ENCODE peak calls at places on chromosomes 11 and 22, in five cellular contexts. H is HFFc6; F is NCI-H187; S is DMS53; A is activated T-cell treated with anti-CD3 and anti-CD28 coated beads, Interleukin-2, amount 50 U/mL, for 24 hours. N is an unnamed sample.

GRCh38 chr22:43151251-43152000 is at the start of gene TSPO:
- DNase-seq in H (peak; percentile 34), F (no peak), S (peak; percentile 71), A (peak; percentile 79), N (peak; percentile 84)

GRCh38 chr22:47954107-47954506 is 1191.7 kb downstream of the TBC1D22A start:
- DNase-seq in H (no peak), F (no peak), S (no peak), A (no peak), N (no peak)

GRCh38 chr11:1508491-1508891 is 21.9 kb upstream of the MOB2 start:
- DNase-seq in H (no peak), F (no peak), S (no peak), A (no peak), N (no peak)

GRCh38 chr22:25682071-25682470 is 59.9 kb upstream of the MYO18B start:
- DNase-seq in H (no peak), F (no peak), S (no peak), A (no peak), N (no peak)

GRCh38 chr11:19913236-19913892 is 200.7 kb downstream of the NAV2 start:
- DNase-seq in H (no peak), F (no peak), S (no peak), A (no peak), N (no peak)

GRCh38 chr22:48576333-48577013 is 1251.2 kb downstream of the BRD1 start:
- DNase-seq in H (no peak), F (no peak), S (no peak), A (no peak), N (no peak)

GRCh38 chr22:44442186-44442465 is 55.9 kb downstream of the RTL6 start:
- DNase-seq in H (no peak), F (no peak), S (no peak), A (no peak), N (no peak)

GRCh38 chr22:22061085-22062077 is 78.8 kb upstream of the TOP3B start:
- DNase-seq in H (peak; percentile 39), F (no peak), S (peak; percentile 0), A (no peak), N (no peak)

GRCh38 chr22:49886346-49887073 is 31.7 kb downstream of the ALG12 start:
- DNase-seq in H (no peak), F (no peak), S (no peak), A (no peak), N (no peak)

GRCh38 chr11:64753019-64753379 is 6.8 kb downstream of the PYGM start:
- DNase-seq in H (no peak), F (no peak), S (no peak), A (no peak), N (no peak)

GRCh38 chr11:22510010-22510409 is 115.6 kb downstream of the FANCF start:
- DNase-seq in H (no peak), F (no peak), S (no peak), A (no peak), N (no peak)

GRCh38 chr11:2574553-2575535 is 125.0 kb downstream of the KCNQ1OT1 start:
- DNase-seq in H (no peak), F (no peak), S (peak; percentile 57), A (no peak), N (no peak)